ENCODE peak calls at places on chromosomes 16 and 17, in seven cellular contexts. Z, G, T, C, W, O and P are unnamed samples.
A peak's percentile ranks its signal among the peaks of the same experiment; 100 is the strongest.

GRCh38 chr17:81483862-81484194 is 28.8 kb downstream of the ACTG1 start:
- DNase-seq in T (no peak), G (no peak), C (no peak), Z (no peak), W (no peak), O (no peak), P (no peak)

GRCh38 chr16:28258571-28258970 is 33.8 kb upstream of the SBK1 start:
- DNase-seq in O (no peak), G (peak; percentile 4), T (no peak), Z (no peak), C (no peak), W (no peak), P (no peak)

GRCh38 chr17:80408872-80409271 is 6.1 kb upstream of the ENDOV start:
- DNase-seq in W (no peak), Z (no peak), O (no peak), G (no peak), C (no peak), T (no peak), P (no peak)

GRCh38 chr16:77585852-77586251 is 136.5 kb upstream of the NUDT7 start:
- DNase-seq in T (peak; percentile 21), W (no peak), O (peak; percentile 75), G (peak; percentile 19), C (no peak), Z (no peak), P (no peak)

GRCh38 chr17:48992433-48992832 is 4.8 kb upstream of the IGF2BP1 start:
- DNase-seq in C (no peak), Z (no peak), O (no peak), T (no peak), G (no peak), W (no peak), P (no peak)

GRCh38 chr17:62805234-62805633 is 2.9 kb downstream of the MARCHF10 start:
- DNase-seq in Z (no peak), T (no peak), C (no peak), G (peak; percentile 47), O (no peak), W (no peak), P (no peak)

GRCh38 chr17:44878627-44879221 is 20.5 kb downstream of the EFTUD2 start:
- DNase-seq in C (no peak), T (peak; percentile 52), O (peak; percentile 20), W (no peak), Z (no peak), G (peak; percentile 38), P (peak; percentile 16)

GRCh38 chr17:37884516-37884915 is 39.7 kb upstream of the TBC1D3K start:
- DNase-seq in G (no peak), T (no peak), Z (no peak), C (no peak), O (peak; percentile 7), W (no peak), P (no peak)

GRCh38 chr16:52318259-52319008 is 228.5 kb downstream of the TOX3 start:
- DNase-seq in O (peak; percentile 48), T (no peak), G (no peak), Z (no peak), C (no peak), W (no peak), P (no peak)

GRCh38 chr17:33452797-33453196 is 159.7 kb upstream of the ASIC2 start:
- DNase-seq in C (no peak), T (peak; percentile 53), O (peak; percentile 75), G (no peak), Z (peak; percentile 54), W (peak; percentile 69), P (no peak)

GRCh38 chr17:41792835-41793748 is 6.6 kb upstream of the JUP start:
- DNase-seq in O (peak; percentile 90), T (peak; percentile 86), C (no peak), Z (no peak), W (peak; percentile 64), G (peak; percentile 60), P (peak; percentile 95)

GRCh38 chr17:77679589-77679988 is 278.9 kb upstream of the TNRC6C start:
- DNase-seq in T (no peak), C (no peak), Z (no peak), O (no peak), W (no peak), G (no peak), P (no peak)

GRCh38 chr17:28575126-28575795 is 1.4 kb downstream of the ALDOC start:
- DNase-seq in Z (no peak), W (no peak), O (peak; percentile 42), G (no peak), T (no peak), C (no peak), P (no peak)

GRCh38 chr16:3478242-3478925 is 16.9 kb downstream of the C16orf90 start:
- DNase-seq in O (peak; percentile 50), W (no peak), Z (no peak), G (no peak), T (no peak), C (no peak), P (no peak)

GRCh38 chr17:38617967-38618760 is 12.4 kb upstream of the SRCIN1 start:
- DNase-seq in Z (no peak), G (no peak), W (peak; percentile 23), T (no peak), O (no peak), C (no peak), P (no peak)

GRCh38 chr17:27343972-27344607 is 50.2 kb downstream of the WSB1 start:
- DNase-seq in G (no peak), T (no peak), C (no peak), Z (no peak), O (no peak), W (no peak), P (no peak)

GRCh38 chr16:84120023-84120422 is 3.3 kb upstream of the MBTPS1 start:
- DNase-seq in C (no peak), T (no peak), O (no peak), W (no peak), G (no peak), Z (no peak), P (no peak)

GRCh38 chr16:66361604-66362135 is 4.8 kb upstream of the CDH5 start:
- DNase-seq in O (no peak), G (no peak), W (no peak), T (no peak), Z (no peak), C (no peak), P (peak; percentile 92)

GRCh38 chr16:50253511-50253903 is 12.8 kb upstream of the ADCY7 start:
- DNase-seq in W (no peak), C (no peak), Z (no peak), O (no peak), T (no peak), G (no peak), P (no peak)

GRCh38 chr16:63617990-63618763 is 1503.7 kb downstream of the CDH11 start:
- DNase-seq in W (peak; percentile 35), Z (no peak), T (peak; percentile 18), G (no peak), O (no peak), C (no peak), P (no peak)

GRCh38 chr16:85825326-85825725 is 25.8 kb downstream of the COX4I1 start:
- DNase-seq in O (peak; percentile 30), Z (no peak), T (no peak), G (no peak), C (no peak), W (peak; percentile 49), P (no peak)

DNA sequence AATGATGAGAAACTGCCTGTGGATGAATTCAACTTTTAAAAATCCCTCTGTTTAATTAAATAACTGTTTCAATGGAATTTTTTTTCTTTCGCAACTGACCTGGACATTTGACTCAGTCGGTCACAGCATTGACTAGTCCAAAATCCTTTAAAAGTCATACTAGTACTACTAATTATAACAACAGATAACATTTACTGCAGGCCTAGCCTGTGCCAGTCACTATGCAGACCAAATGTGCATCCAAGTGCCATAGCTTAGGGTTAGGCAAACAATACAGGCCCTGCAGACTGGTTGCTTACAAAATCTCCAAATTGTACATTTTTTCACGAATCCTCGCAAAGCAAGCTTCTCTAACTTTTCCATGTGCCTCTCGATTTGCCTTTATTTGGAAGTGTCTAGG is 56.6 kb downstream of the MYOCD start:
- DNase-seq in C (no peak), W (no peak), Z (no peak), G (no peak), T (no peak), O (no peak), P (no peak)
- H3K23ac ChIP-seq in C (no peak overlapping the region), W (no peak overlapping the region), Z (no peak overlapping the region), G (no peak overlapping the region), T (no peak overlapping the region), O (no peak overlapping the region), P (no peak overlapping the region)

DNA sequence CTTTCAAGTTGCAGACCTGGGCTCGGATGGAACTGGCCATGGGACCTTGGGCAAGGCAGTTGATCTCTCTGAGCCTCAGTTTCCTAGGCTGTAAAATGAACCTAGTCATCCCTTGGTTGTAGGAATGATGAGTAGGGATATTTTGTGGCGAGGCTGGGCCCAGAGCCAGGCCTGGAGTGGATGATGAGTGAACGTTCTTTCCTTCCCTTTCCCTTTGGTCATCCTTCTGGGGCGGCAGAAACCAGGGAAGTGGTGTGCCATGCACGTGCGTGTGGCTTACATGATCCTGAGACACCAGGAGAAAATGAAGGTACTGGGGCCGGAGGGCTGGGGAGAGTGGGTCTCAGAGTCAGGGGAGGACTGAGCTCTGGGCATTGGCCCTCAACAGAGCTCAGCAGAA is 8.4 kb downstream of the FBRS start:
- DNase-seq in T (no peak), Z (no peak), W (no peak), G (peak; percentile 18), O (no peak), C (no peak), P (no peak)
- H2BK5ac ChIP-seq in T (no peak overlapping the region), Z (no peak overlapping the region), W (no peak overlapping the region), G (no peak overlapping the region), O (no peak overlapping the region), C (no peak overlapping the region), P (no peak overlapping the region)

DNA sequence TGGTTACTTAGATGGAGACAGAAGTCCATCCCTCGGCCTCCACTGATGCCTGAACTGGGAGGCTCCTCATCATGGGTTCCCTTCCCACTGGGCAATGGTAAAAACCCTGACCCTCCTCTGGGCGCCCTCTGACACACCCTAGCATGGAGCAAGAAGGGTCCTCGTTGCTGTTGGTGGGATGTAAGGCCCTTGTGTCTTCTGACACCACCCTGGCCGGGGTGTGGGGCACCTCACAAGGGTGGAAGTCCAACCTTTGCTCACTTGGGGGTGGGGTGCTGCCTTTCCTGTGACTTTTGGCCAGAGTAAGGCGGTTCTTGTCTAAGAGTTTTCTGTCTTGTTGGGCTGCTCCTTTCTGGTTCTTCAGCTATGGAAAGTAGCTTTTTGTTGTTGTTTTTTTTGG is 28.7 kb downstream of the MPRIP start:
- DNase-seq in G (no peak), Z (no peak), O (no peak), C (no peak), W (peak; percentile 15), T (no peak), P (no peak)
- H3K4me1 ChIP-seq in G (peaks cover 28% of the 10 kb centered on the region), Z (no peaks in the 10 kb centered on the region), O (no peaks in the 10 kb centered on the region), C (no peaks in the 10 kb centered on the region), W (no peaks in the 10 kb centered on the region), T (peaks cover 33% of the 10 kb centered on the region), P (peaks cover 19% of the 10 kb centered on the region)

DNA sequence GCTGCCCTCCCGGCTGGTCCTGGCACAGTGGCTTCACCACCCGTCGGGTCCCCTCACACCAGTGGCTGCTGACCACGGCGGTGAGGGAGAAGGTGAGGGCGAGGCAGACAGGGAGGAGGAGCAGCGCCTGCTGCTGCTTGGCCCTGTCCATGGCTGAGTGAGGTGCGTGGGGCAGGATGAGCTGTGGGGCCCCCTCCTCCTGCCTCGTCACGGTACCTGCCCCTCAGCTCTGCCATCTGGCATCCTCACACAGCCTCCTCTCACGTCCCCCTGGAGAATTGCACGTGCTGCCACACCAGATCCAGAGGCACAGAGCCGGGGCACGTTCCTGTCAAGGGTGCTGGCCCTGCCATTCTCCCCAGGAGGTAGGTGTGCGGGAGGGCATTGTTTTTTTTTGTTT is at the start of gene GSG1L2:
- DNase-seq in W (no peak), C (no peak), T (no peak), Z (no peak), G (no peak), O (no peak), P (no peak)
- H3K23ac ChIP-seq in W (no peak within 1 kb of the TSS), C (peak within 1 kb of the TSS; percentile 90), T (no peak within 1 kb of the TSS), Z (no peak within 1 kb of the TSS), G (no peak within 1 kb of the TSS), O (no peak within 1 kb of the TSS), P (no peak within 1 kb of the TSS)